ENCODE peak calls at places on chromosomes 1 and 21, in five cellular contexts. One of them, this sample, is unnamed.

GRCh38 chr21:44000360-44000759 is 11.7 kb upstream of the TRAPPC10 start:
- DNase-seq in AG09309: no peak
- DNase-seq in A673: no peak
- DNase-seq in CD8-positive, alpha-beta memory T cell: no peak
- DNase-seq in bronchial epithelial cell: no peak
- DNase-seq in this sample: no peak

GRCh38 chr1:151352001-151352718 is 5.1 kb upstream of the RFX5 start:
- DNase-seq in AG09309: no peak
- DNase-seq in A673: no peak
- DNase-seq in CD8-positive, alpha-beta memory T cell: no peak
- DNase-seq in bronchial epithelial cell: peak
- DNase-seq in this sample: no peak

GRCh38 chr1:204359474-204360255 is at the start of gene PLEKHA6:
- DNase-seq in AG09309: peak
- DNase-seq in A673: peak
- DNase-seq in CD8-positive, alpha-beta memory T cell: no peak
- DNase-seq in bronchial epithelial cell: no peak
- DNase-seq in this sample: peak

GRCh38 chr21:36501589-36501892 is 21.6 kb upstream of the CLDN14 start:
- DNase-seq in AG09309: no peak
- DNase-seq in A673: no peak
- DNase-seq in CD8-positive, alpha-beta memory T cell: no peak
- DNase-seq in bronchial epithelial cell: no peak
- DNase-seq in this sample: no peak

GRCh38 chr1:41648230-41648629 is 163.7 kb upstream of the EDN2 start:
- DNase-seq in AG09309: no peak
- DNase-seq in A673: no peak
- DNase-seq in CD8-positive, alpha-beta memory T cell: no peak
- DNase-seq in bronchial epithelial cell: no peak
- DNase-seq in this sample: no peak

GRCh38 chr21:36524477-36524876 is 44.6 kb upstream of the CLDN14 start:
- DNase-seq in AG09309: no peak
- DNase-seq in A673: no peak
- DNase-seq in CD8-positive, alpha-beta memory T cell: no peak
- DNase-seq in bronchial epithelial cell: no peak
- DNase-seq in this sample: no peak

GRCh38 chr1:164836614-164837018 is 277.6 kb downstream of the PBX1 start:
- DNase-seq in AG09309: no peak
- DNase-seq in A673: peak
- DNase-seq in CD8-positive, alpha-beta memory T cell: no peak
- DNase-seq in bronchial epithelial cell: no peak
- DNase-seq in this sample: no peak

GRCh38 chr21:37915516-37915915 is 741 bp downstream of the KCNJ6 start:
- DNase-seq in AG09309: no peak
- DNase-seq in A673: no peak
- DNase-seq in CD8-positive, alpha-beta memory T cell: no peak
- DNase-seq in bronchial epithelial cell: no peak
- DNase-seq in this sample: no peak

GRCh38 chr1:32170991-32171390 is 8.5 kb upstream of the TXLNA start:
- DNase-seq in AG09309: no peak
- DNase-seq in A673: no peak
- DNase-seq in CD8-positive, alpha-beta memory T cell: no peak
- DNase-seq in bronchial epithelial cell: no peak
- DNase-seq in this sample: no peak

GRCh38 chr21:28737671-28738279 is 254.9 kb downstream of the LTN1 start:
- DNase-seq in AG09309: no peak
- DNase-seq in A673: peak
- DNase-seq in CD8-positive, alpha-beta memory T cell: no peak
- DNase-seq in bronchial epithelial cell: peak
- DNase-seq in this sample: no peak

GRCh38 chr1:177355575-177355974 is 184.8 kb downstream of the BRINP2 start:
- DNase-seq in AG09309: no peak
- DNase-seq in A673: peak
- DNase-seq in CD8-positive, alpha-beta memory T cell: no peak
- DNase-seq in bronchial epithelial cell: peak
- DNase-seq in this sample: peak

GRCh38 chr1:94803517-94804441 is 16.4 kb upstream of the SLC44A3 start:
- DNase-seq in AG09309: no peak
- DNase-seq in A673: peak
- DNase-seq in CD8-positive, alpha-beta memory T cell: no peak
- DNase-seq in bronchial epithelial cell: no peak
- DNase-seq in this sample: no peak

GRCh38 chr1:213266983-213267772 is 216.1 kb downstream of the RPS6KC1 start:
- DNase-seq in AG09309: no peak
- DNase-seq in A673: no peak
- DNase-seq in CD8-positive, alpha-beta memory T cell: no peak
- DNase-seq in bronchial epithelial cell: no peak
- DNase-seq in this sample: no peak

GRCh38 chr21:45954271-45954670 is 27.3 kb upstream of the COL6A1 start:
- DNase-seq in AG09309: peak
- DNase-seq in A673: no peak
- DNase-seq in CD8-positive, alpha-beta memory T cell: no peak
- DNase-seq in bronchial epithelial cell: no peak
- DNase-seq in this sample: no peak

GRCh38 chr21:44643911-44644310 is 2.3 kb upstream of the KRTAP10-11 start:
- DNase-seq in AG09309: no peak
- DNase-seq in A673: no peak
- DNase-seq in CD8-positive, alpha-beta memory T cell: no peak
- DNase-seq in bronchial epithelial cell: no peak
- DNase-seq in this sample: no peak

GRCh38 chr1:234322979-234323378 is 50.3 kb upstream of the COA6 start:
- DNase-seq in AG09309: no peak
- DNase-seq in A673: peak
- DNase-seq in CD8-positive, alpha-beta memory T cell: no peak
- DNase-seq in bronchial epithelial cell: peak
- DNase-seq in this sample: no peak

GRCh38 chr1:45802343-45803298 is 791 bp upstream of the MAST2 start:
- DNase-seq in AG09309: peak
- DNase-seq in A673: peak
- DNase-seq in CD8-positive, alpha-beta memory T cell: no peak
- DNase-seq in bronchial epithelial cell: peak
- DNase-seq in this sample: no peak

GRCh38 chr1:13516606-13517005 is 2.8 kb upstream of the LRRC38 start:
- DNase-seq in AG09309: no peak
- DNase-seq in A673: no peak
- DNase-seq in CD8-positive, alpha-beta memory T cell: no peak
- DNase-seq in bronchial epithelial cell: no peak
- DNase-seq in this sample: no peak

GRCh38 chr21:46226920-46227599 is 1.5 kb downstream of the LSS start:
- DNase-seq in AG09309: peak
- DNase-seq in A673: peak
- DNase-seq in CD8-positive, alpha-beta memory T cell: no peak
- DNase-seq in bronchial epithelial cell: peak
- DNase-seq in this sample: no peak

DNA sequence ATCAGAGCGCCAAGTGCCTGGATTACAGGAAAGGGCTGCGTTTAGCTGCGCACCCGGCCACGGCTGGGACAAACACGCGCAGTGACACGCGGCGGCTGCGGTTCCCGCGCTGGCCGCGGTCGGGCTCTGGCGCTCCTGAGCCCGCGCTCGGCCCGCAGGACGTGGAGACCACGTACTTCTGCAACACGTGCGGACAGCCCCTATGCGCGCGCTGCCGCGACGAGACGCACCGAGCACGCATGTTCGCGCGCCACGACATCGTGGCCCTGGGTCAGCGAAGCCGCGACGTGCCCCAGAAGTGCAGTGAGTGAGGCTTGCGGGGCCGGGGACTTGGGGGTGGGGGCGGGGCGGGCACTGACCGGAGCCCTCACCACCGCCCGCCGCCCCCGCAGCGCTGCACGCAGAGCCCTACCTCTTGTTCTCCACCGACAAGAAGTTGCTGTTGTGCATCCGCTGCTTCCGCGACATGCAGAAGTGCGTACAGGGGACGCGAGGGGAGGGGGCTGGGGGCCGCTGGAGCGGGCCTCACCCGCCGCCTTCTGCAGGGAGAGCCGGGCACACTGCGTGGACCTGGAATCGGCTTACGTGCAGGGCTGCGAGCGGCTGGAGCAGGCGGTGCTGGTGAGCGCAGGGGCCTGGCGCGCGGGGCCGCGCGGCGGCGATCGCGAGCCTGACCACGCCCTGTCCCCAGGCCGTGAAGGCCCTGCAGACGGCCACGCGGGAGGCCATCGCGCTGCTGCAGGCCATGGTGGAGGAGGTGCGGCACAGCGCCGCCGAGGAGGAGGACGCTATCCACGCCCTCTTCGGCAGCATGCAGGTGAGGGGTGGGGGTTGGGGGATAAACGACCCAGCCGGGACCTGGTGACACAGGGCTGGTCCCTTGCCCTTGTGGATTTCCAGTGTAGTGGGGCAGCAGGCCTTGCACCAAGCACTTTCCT is 3.1 kb downstream of the RNF207 start:
- DNase-seq in AG09309: no peak
- DNase-seq in A673: peak
- DNase-seq in CD8-positive, alpha-beta memory T cell: no peak
- DNase-seq in bronchial epithelial cell: no peak
- DNase-seq in this sample: no peak
- H3K4me3 ChIP-seq in AG09309: peak
- H3K4me3 ChIP-seq in A673: peak
- H3K4me3 ChIP-seq in CD8-positive, alpha-beta memory T cell: no peak
- H3K4me3 ChIP-seq in bronchial epithelial cell: no peak
- H3K4me3 ChIP-seq in this sample: peak

DNA sequence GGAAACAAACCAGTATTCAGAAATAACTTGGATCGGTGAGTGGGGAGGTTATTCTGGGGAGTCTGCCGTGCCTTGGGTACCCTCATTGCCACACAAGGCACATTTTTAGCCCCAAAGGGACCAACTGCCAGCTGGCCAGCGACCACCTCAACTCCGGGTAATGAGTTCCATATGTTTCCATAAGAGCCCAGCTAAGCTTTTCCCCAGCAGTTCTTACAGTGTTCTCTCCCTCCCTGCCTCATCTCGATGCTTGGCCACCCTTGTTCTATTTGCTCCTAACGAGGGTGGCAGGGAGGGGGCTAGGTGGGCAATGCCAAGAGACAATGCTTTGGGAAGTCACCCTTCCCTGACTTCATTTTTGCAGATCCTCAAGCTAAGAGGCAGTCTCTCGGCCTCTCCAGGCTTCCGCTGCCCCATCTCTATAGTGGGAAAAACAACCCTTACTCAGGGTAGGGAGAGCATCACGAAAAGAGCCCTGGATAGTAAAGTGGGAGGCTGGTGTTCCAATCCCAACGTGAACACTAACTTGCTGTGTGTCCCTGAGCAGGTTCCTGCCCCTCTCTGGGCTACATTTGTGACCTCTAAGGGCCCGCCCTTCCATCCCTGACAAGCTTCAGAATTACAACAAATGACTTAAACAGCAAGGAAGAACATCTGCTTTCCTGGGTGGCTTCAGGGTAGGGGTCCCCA is 6.0 kb downstream of the ID3 start:
- DNase-seq in AG09309: no peak
- DNase-seq in A673: no peak
- DNase-seq in CD8-positive, alpha-beta memory T cell: no peak
- DNase-seq in bronchial epithelial cell: no peak
- DNase-seq in this sample: no peak
- H3K4me3 ChIP-seq in AG09309: no peak
- H3K4me3 ChIP-seq in A673: no peak
- H3K4me3 ChIP-seq in CD8-positive, alpha-beta memory T cell: no peak
- H3K4me3 ChIP-seq in bronchial epithelial cell: no peak
- H3K4me3 ChIP-seq in this sample: peak

GRCh38 chr1:181486098-181486420 is 2.7 kb downstream of the CACNA1E start:
- DNase-seq in AG09309: no peak
- DNase-seq in A673: no peak
- DNase-seq in CD8-positive, alpha-beta memory T cell: no peak
- DNase-seq in bronchial epithelial cell: no peak
- DNase-seq in this sample: no peak

GRCh38 chr1:181483084-181483559 is at the start of gene CACNA1E:
- DNase-seq in AG09309: no peak
- DNase-seq in A673: no peak
- DNase-seq in CD8-positive, alpha-beta memory T cell: no peak
- DNase-seq in bronchial epithelial cell: no peak
- DNase-seq in this sample: no peak

GRCh38 chr1:181482521-181483083 is 715 bp upstream of the CACNA1E start:
- DNase-seq in AG09309: no peak
- DNase-seq in A673: peak
- DNase-seq in CD8-positive, alpha-beta memory T cell: no peak
- DNase-seq in bronchial epithelial cell: peak
- DNase-seq in this sample: no peak

GRCh38 chr1:181483561-181484291 is 409 bp downstream of the CACNA1E start:
- DNase-seq in AG09309: no peak
- DNase-seq in A673: no peak
- DNase-seq in CD8-positive, alpha-beta memory T cell: no peak
- DNase-seq in bronchial epithelial cell: no peak
- DNase-seq in this sample: no peak

DNA sequence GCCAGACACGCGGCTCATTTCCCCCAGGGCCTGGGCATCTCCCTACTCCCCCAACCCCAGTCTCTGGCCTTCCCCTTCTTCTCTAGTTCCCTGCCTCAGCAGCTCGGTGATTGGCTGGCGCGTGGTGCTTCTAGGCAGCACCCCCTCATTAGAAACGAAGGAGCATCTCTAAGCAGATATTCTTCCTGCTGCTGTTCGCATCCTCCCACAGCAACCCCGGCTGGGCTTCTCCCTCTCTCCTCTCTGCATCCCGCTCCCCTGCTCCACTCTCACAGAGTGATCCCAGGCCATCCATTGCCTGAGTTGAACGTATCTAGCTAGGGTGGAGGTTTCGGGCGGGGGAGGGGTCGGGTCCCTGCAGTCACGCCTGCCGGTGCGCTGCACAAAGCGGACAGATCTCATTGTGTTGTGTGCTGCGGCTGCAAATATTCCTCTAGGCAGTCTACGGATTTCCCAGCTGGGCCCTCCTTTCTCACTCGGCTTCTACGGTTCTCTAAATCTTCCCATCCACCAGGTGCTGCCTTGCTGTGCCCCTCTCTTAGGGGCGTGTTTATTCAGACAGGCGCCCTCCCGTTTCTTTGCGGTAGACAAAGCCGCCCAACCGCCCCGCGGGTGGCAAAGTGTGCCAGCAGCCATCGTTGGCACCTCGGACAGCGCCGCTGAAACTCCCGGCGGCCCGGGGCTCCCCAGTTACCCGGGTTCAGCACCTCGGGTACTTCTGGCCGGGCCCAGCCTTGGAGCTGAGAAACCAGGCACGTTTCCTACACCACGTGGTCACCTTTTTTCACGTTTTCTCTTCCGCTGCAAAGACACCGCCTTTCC is 2.2 kb downstream of the CACNA1E start:
- DNase-seq in AG09309: no peak
- DNase-seq in A673: peak
- DNase-seq in CD8-positive, alpha-beta memory T cell: no peak
- DNase-seq in bronchial epithelial cell: peak
- DNase-seq in this sample: peak
- H3K4me3 ChIP-seq in AG09309: no peak
- H3K4me3 ChIP-seq in A673: no peak
- H3K4me3 ChIP-seq in CD8-positive, alpha-beta memory T cell: no peak
- H3K4me3 ChIP-seq in bronchial epithelial cell: no peak
- H3K4me3 ChIP-seq in this sample: peak

DNA sequence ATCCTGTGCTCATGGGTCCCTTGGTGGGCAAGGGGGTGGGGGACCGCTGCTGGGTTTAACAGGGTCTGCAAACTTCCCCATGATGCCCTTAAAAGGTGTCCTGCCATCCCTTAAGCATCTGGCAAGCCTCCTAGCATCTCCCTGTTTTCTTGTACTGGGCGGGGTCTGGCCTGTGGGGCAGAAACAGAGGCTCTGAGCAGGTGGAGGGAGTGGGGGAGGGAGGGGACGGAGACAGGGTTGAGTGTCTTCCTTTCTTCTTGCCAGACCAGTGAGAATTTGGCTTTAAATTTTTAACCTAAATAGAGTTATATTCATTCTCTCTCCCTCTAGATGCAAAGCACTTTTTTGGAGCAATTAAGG is 25.1 kb downstream of the IGSF21 start:
- DNase-seq in AG09309: no peak
- DNase-seq in A673: no peak
- DNase-seq in CD8-positive, alpha-beta memory T cell: no peak
- DNase-seq in bronchial epithelial cell: no peak
- DNase-seq in this sample: no peak
- H3K4me3 ChIP-seq in AG09309: no peak
- H3K4me3 ChIP-seq in A673: no peak
- H3K4me3 ChIP-seq in CD8-positive, alpha-beta memory T cell: no peak
- H3K4me3 ChIP-seq in bronchial epithelial cell: no peak
- H3K4me3 ChIP-seq in this sample: no peak

This sample was measured in Jurkat, Clone E6-1.